ENCODE peak calls at places on chromosome 22, in four cellular contexts. F is spleen, Z is Peyer's patch, H is PC-9. Q is an unnamed sample.

GRCh38 chr22:27247691-27248434 is 553.7 kb downstream of the MN1 start:
- DNase-seq in F (no peak), Z (no peak), H (no peak), Q (no peak)

GRCh38 chr22:49768961-49769690 is 58.5 kb downstream of the BRD1 start:
- DNase-seq in Z (peak; percentile 48), H (no peak), F (peak; percentile 74), Q (peak; percentile 52)

GRCh38 chr22:46934746-46935491 is 172.5 kb downstream of the TBC1D22A start:
- DNase-seq in Z (peak; percentile 54), F (no peak), H (peak; percentile 57), Q (no peak)

GRCh38 chr22:22810471-22810870 is 77.1 kb upstream of the IGLL5 start:
- DNase-seq in F (peak; percentile 74), Z (no peak), H (no peak), Q (no peak)

GRCh38 chr22:50481440-50482106 is at the start of gene ADM2:
- DNase-seq in Z (peak; percentile 70), H (peak; percentile 47), F (peak; percentile 93), Q (peak; percentile 70)

GRCh38 chr22:41779889-41780505 is 20.5 kb upstream of the CCDC134 start:
- DNase-seq in H (no peak), F (peak; percentile 38), Z (no peak), Q (no peak)

GRCh38 chr22:49094151-49094550 is 733.5 kb downstream of the BRD1 start:
- DNase-seq in Z (no peak), H (no peak), F (peak; percentile 54), Q (peak; percentile 36)

GRCh38 chr22:27175444-27175843 is 518.1 kb downstream of the MIAT start:
- DNase-seq in H (no peak), F (no peak), Z (no peak), Q (no peak)

GRCh38 chr22:31211862-31212730 is at the start of gene LIMK2:
- DNase-seq in Z (peak; percentile 99), F (peak; percentile 100), H (peak; percentile 94), Q (peak; percentile 98)

GRCh38 chr22:17984114-17984513 is 40.2 kb downstream of the MICAL3 start:
- DNase-seq in Z (no peak), F (peak; percentile 32), H (no peak), Q (no peak)

GRCh38 chr22:35330258-35330861 is 30.7 kb downstream of the TOM1 start:
- DNase-seq in H (no peak), F (peak; percentile 92), Z (no peak), Q (peak; percentile 87)

GRCh38 chr22:34973926-34974325 is 92.0 kb upstream of the ISX start:
- DNase-seq in Z (no peak), H (no peak), F (no peak), Q (no peak)

GRCh38 chr22:22671506-22671905 is 27.1 kb downstream of the GGTLC2 start:
- DNase-seq in H (no peak), F (no peak), Z (no peak), Q (no peak)

GRCh38 chr22:26783886-26784285 is 126.5 kb downstream of the MIAT start:
- DNase-seq in F (no peak), Z (no peak), H (no peak), Q (no peak)

GRCh38 chr22:49958462-49958921 is 2.1 kb upstream of the PIM3 start:
- DNase-seq in F (peak; percentile 76), Z (no peak), H (no peak), Q (no peak)

GRCh38 chr22:41699264-41700104 is at the start of gene MEI1:
- DNase-seq in Z (peak; percentile 79), H (no peak), F (peak; percentile 96), Q (peak; percentile 88)

GRCh38 chr22:17570851-17571631 is 7.7 kb downstream of the SLC25A18 start:
- DNase-seq in Z (no peak), F (peak; percentile 29), H (peak; percentile 39), Q (peak; percentile 71)

GRCh38 chr22:19631899-19632670 is 82.2 kb upstream of the SEPTIN5 start:
- DNase-seq in Z (no peak), F (no peak), H (peak; percentile 48), Q (no peak)
- TF ChIP-seq CTCF in Z (no peak), F (no peak), H (peak; percentile 54), Q (peak; percentile 17)

DNA sequence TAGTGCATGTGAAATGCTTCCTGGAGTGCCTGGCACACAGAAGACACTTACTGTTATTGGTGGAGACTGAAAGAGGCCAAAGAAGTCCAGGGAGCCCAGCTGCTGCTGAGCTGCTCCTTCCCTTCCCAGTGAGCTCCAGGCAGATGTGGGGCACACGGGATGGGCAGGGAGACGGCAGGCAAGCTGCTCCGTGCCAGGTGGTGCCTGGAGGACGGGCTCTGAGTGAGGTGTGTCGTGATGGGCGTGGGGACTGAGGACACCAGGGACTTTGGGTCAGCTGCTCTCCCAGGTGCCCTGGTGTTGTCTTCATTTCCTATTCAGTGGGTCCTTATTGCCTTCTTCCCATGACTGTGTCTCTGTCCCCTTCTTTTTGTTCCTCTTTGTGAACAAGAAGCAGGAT is 19.5 kb downstream of the TAB1 start:
- DNase-seq in F (peak; percentile 40), H (no peak), Z (peak; percentile 49), Q (no peak)
- H3K4me3 ChIP-seq in F (no peak overlapping the region), H (no peak overlapping the region), Z (no peak overlapping the region), Q (no peak overlapping the region)

DNA sequence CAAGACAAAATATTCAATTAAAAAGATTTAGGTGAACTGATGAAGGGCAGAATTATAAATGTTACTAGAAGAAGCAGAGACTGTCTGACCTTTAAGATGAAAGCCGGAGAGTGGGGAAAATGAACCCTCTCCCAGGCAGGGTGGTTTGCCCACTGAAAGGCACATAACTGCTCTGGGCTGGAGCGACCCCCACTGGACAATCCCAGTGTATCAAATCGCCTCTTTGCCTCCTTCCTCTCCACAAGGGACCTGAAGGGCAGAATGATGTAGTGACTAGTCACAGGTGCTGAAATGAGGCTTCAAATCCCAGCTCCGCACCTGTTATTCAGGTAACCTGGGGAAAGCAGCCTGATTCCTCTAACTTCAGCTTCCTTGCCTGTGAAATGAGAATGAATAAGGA is 69.0 kb downstream of the EFCAB6 start:
- DNase-seq in H (no peak), F (no peak), Z (no peak), Q (no peak)
- TF ChIP-seq CTCF in H (no peak), F (no peak), Z (peak; percentile 17), Q (no peak)

DNA sequence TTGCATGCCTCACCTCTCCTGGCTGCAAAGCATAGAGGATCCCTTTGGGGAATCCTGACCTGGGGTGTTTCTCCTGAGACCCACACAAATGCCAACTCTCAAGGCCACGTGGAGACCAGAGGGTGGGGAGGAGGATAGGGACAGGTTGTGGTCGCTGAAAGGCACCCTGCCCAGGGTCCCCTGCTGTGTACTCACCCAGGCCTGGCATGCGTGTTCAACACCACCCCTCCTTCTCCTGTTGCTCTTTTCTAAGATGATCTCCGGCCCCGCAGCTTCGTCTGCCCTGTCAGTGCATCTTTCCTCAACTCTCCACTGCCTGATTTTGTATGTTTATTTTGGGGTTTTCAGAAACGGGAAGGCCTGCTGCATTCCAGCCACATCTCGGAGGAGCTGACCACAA is 44.6 kb upstream of the PARVG start:
- DNase-seq in F (peak; percentile 18), Z (peak; percentile 34), H (no peak), Q (no peak)
- H3K4me3 ChIP-seq in F (no peak overlapping the region), Z (no peak overlapping the region), H (no peak overlapping the region), Q (no peak overlapping the region)

GRCh38 chr22:37018815-37019308 is 385 bp downstream of the TST start:
- DNase-seq in H (peak; percentile 65), F (peak; percentile 81), Z (peak; percentile 84), Q (peak; percentile 76)
- TF ChIP-seq CTCF in H (no peak), F (no peak), Z (no peak), Q (no peak)

GRCh38 chr22:38314992-38315800 is 2.0 kb downstream of the CSNK1E start:
- DNase-seq in F (peak; percentile 81), Z (no peak), H (peak; percentile 29), Q (no peak)
- H3K4me3 ChIP-seq in F (peak overlapping the region; percentile 54), Z (peak overlapping the region; percentile 78), H (peak overlapping the region; percentile 85), Q (peak overlapping the region; percentile 69)

GRCh38 chr22:38067028-38067415 is 9.8 kb downstream of the PICK1 start:
- DNase-seq in Z (no peak), H (no peak), F (no peak), Q (no peak)

GRCh38 chr22:38067771-38068360 is 10.7 kb downstream of the PICK1 start:
- DNase-seq in F (no peak), H (no peak), Z (no peak), Q (no peak)

GRCh38 chr22:38065539-38065938 is 8.3 kb downstream of the PICK1 start:
- DNase-seq in H (no peak), Z (no peak), F (no peak), Q (no peak)

GRCh38 chr22:38068641-38069371 is 11.6 kb downstream of the PICK1 start:
- DNase-seq in H (no peak), F (no peak), Z (no peak), Q (no peak)

DNA sequence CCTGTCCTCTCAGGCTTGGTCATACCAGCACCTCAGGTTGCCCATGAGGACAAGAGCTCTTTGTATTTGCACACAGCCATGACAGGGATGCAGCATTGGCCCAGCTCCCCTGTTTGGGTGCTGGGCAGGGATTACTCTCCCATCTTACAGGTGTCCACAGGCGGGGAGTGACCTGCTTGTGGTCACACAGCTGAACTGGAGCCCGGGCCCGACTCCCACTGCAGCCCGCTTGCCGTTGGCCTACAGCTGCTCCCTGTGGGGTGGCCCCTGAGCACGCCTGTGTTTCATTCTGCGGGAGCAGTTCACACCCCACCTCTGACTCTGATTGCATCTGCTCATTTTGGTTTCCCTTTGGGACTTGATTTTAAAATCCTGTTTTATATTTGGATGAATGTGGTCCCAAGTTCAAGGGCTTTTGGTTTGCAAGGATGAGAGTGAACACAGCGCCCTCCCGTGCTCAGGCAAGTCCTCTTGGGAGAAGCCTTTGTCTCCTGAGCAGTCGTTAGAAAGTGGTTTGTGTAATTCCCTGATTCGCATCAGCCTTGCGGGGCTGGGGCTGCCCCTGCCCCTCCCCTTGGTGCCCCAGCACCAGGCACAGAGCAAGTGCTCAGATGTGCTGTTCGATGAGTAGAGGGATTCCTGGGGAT is 9.3 kb downstream of the PICK1 start:
- DNase-seq in Z (no peak), F (no peak), H (no peak), Q (no peak)
- TF ChIP-seq CTCF in Z (no peak), F (no peak), H (no peak), Q (no peak)

GRCh38 chr22:20425821-20426615 is 11.6 kb downstream of the SCARF2 start:
- DNase-seq in H (no peak), Z (no peak), F (peak; percentile 69), Q (no peak)
- H3K4me3 ChIP-seq in H (no peak overlapping the region), Z (peak overlapping the region; percentile 14), F (no peak overlapping the region), Q (no peak overlapping the region)

DNA sequence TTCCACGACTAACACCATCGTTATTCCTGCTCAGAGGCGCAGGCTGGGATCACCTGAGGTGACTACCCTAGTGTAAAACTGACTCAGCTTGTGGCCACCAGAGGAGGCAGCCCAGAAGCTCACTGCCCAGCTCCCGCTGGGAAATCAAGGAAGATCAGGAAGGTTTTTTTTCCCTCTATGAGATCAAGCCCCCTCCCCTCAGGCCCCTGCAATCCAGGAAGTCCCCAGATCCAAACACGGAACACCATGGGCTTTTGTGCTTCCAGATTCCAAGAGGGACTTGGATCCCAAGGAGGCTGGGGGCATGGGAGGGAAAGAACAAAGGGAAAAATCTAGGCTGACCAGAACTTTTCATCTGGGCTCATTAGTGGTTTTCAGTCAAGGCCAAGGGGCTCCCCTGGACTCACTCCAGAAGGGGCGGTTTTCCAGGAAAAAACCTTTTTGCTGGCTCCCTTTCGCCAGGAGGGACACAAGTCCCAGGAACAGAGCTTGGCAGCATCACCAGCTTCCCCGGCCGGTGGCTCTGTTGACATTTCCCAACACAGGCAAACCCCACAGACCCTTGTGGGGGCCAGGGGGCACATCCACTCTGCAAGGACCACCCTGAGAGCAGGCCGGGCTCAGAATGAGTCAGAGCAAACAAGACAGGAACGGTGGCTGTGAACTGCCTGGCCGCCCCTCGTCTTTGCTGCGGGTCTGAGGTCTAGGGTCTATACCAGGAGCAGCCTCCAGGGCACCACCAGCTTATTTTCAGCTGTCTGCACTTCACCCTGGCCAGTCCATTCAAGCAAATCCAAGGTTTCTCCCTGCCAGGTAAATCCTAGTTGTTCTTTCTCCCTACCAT is 36.8 kb downstream of the MYH9 start:
- DNase-seq in F (no peak), H (no peak), Z (no peak), Q (no peak)
- TF ChIP-seq CTCF in F (no peak), H (no peak), Z (no peak), Q (no peak)

GRCh38 chr22:25035715-25036114 is 83.2 kb downstream of the KIAA1671 start:
- DNase-seq in F (no peak), Z (no peak), H (no peak), Q (no peak)
- H3K4me3 ChIP-seq in F (no peak overlapping the region), Z (no peak overlapping the region), H (no peak overlapping the region), Q (no peak overlapping the region)

Q was measured in lower lobe of right lung.